ENCODE peak calls at places on chromosomes 6 and 20, in four cellular contexts. One of them, this sample, is unnamed.

GRCh38 chr6:56756219-56756789 is 113.6 kb upstream of the DST start:
- DNase-seq in GM12878: no peak
- DNase-seq in HepG2: no peak
- DNase-seq in K562: no peak
- DNase-seq in this sample: no peak

GRCh38 chr6:44104661-44105060 is 22.6 kb downstream of the MRPL14 start:
- DNase-seq in GM12878: no peak
- DNase-seq in HepG2: no peak
- DNase-seq in K562: no peak
- DNase-seq in this sample: no peak

GRCh38 chr20:53946106-53946505 is 124.3 kb downstream of the BCAS1 start:
- DNase-seq in GM12878: no peak
- DNase-seq in HepG2: no peak
- DNase-seq in K562: no peak
- DNase-seq in this sample: no peak

GRCh38 chr6:137661601-137662000 is 167.4 kb upstream of the OLIG3 start:
- DNase-seq in GM12878: no peak
- DNase-seq in HepG2: peak; percentile 48
- DNase-seq in K562: peak; percentile 35
- DNase-seq in this sample: no peak

GRCh38 chr6:48111575-48111974 is 578 bp upstream of the PTCHD4 start:
- DNase-seq in GM12878: no peak
- DNase-seq in HepG2: no peak
- DNase-seq in K562: no peak
- DNase-seq in this sample: no peak

GRCh38 chr6:79089552-79090404 is 11.7 kb upstream of the PHIP start:
- DNase-seq in GM12878: no peak
- DNase-seq in HepG2: no peak
- DNase-seq in K562: no peak
- DNase-seq in this sample: no peak

GRCh38 chr6:125273965-125274364 is 27.8 kb downstream of the HDDC2 start:
- DNase-seq in GM12878: no peak
- DNase-seq in HepG2: no peak
- DNase-seq in K562: no peak
- DNase-seq in this sample: no peak

GRCh38 chr6:123598011-123598410 is 38.7 kb downstream of the TRDN start:
- DNase-seq in GM12878: no peak
- DNase-seq in HepG2: no peak
- DNase-seq in K562: no peak
- DNase-seq in this sample: no peak

GRCh38 chr6:68771426-68771825 is 136.3 kb downstream of the ADGRB3 start:
- DNase-seq in GM12878: no peak
- DNase-seq in HepG2: no peak
- DNase-seq in K562: no peak
- DNase-seq in this sample: no peak

GRCh38 chr6:42400886-42401604 is 50.7 kb downstream of the TRERF1 start:
- DNase-seq in GM12878: no peak
- DNase-seq in HepG2: no peak
- DNase-seq in K562: no peak
- DNase-seq in this sample: no peak

GRCh38 chr6:48194596-48195295 is 83.7 kb upstream of the PTCHD4 start:
- DNase-seq in GM12878: no peak
- DNase-seq in HepG2: no peak
- DNase-seq in K562: no peak
- DNase-seq in this sample: no peak

GRCh38 chr20:24160563-24161355 is 172.2 kb upstream of the GGTLC1 start:
- DNase-seq in GM12878: no peak
- DNase-seq in HepG2: peak; percentile 39
- DNase-seq in K562: peak; percentile 20
- DNase-seq in this sample: peak; percentile 30

GRCh38 chr20:49479785-49480184 is 2.7 kb downstream of the KCNB1 start:
- DNase-seq in GM12878: no peak
- DNase-seq in HepG2: peak; percentile 76
- DNase-seq in K562: no peak
- DNase-seq in this sample: no peak

GRCh38 chr6:112881828-112882227 is 534.7 kb downstream of the RFPL4B start:
- DNase-seq in GM12878: no peak
- DNase-seq in HepG2: no peak
- DNase-seq in K562: no peak
- DNase-seq in this sample: no peak

GRCh38 chr6:128519931-128520435 is 416 bp downstream of the PTPRK start:
- DNase-seq in GM12878: no peak
- DNase-seq in HepG2: no peak
- DNase-seq in K562: no peak
- DNase-seq in this sample: peak; percentile 49

GRCh38 chr6:72218125-72218524 is 331.8 kb downstream of the RIMS1 start:
- DNase-seq in GM12878: no peak
- DNase-seq in HepG2: peak; percentile 17
- DNase-seq in K562: peak; percentile 14
- DNase-seq in this sample: peak; percentile 66

GRCh38 chr20:51542033-51542893 is at the start of gene NFATC2:
- DNase-seq in GM12878: no peak
- DNase-seq in HepG2: peak; percentile 65
- DNase-seq in K562: peak; percentile 96
- DNase-seq in this sample: peak; percentile 15

GRCh38 chr6:166904101-166904746 is 52.1 kb downstream of the RNASET2 start:
- DNase-seq in GM12878: no peak
- DNase-seq in HepG2: no peak
- DNase-seq in K562: no peak
- DNase-seq in this sample: peak; percentile 8

GRCh38 chr6:137717074-137718073 is 149.7 kb upstream of the TNFAIP3 start:
- DNase-seq in GM12878: no peak
- DNase-seq in HepG2: no peak
- DNase-seq in K562: no peak
- DNase-seq in this sample: no peak

GRCh38 chr6:1878330-1878729 is 268.6 kb downstream of the FOXC1 start:
- DNase-seq in GM12878: no peak
- DNase-seq in HepG2: no peak
- DNase-seq in K562: no peak
- DNase-seq in this sample: no peak

GRCh38 chr20:60976913-60977312 is 275.1 kb upstream of the CDH4 start:
- DNase-seq in GM12878: no peak
- DNase-seq in HepG2: no peak
- DNase-seq in K562: no peak
- DNase-seq in this sample: peak; percentile 14

GRCh38 chr20:56752274-56752673 is 123.2 kb downstream of the TFAP2C start:
- DNase-seq in GM12878: no peak
- DNase-seq in HepG2: no peak
- DNase-seq in K562: no peak
- DNase-seq in this sample: no peak

GRCh38 chr6:34391023-34391485 is 1.4 kb downstream of the NUDT3 start:
- DNase-seq in GM12878: no peak
- DNase-seq in HepG2: peak; percentile 85
- DNase-seq in K562: peak; percentile 36
- DNase-seq in this sample: peak; percentile 32

GRCh38 chr6:122394016-122394415 is 5.4 kb upstream of the HSF2 start:
- DNase-seq in GM12878: no peak
- DNase-seq in HepG2: no peak
- DNase-seq in K562: no peak
- DNase-seq in this sample: no peak

GRCh38 chr20:46132705-46133120 is 14.6 kb downstream of the CD40 start:
- DNase-seq in GM12878: no peak
- DNase-seq in HepG2: peak; percentile 53
- DNase-seq in K562: peak; percentile 83
- DNase-seq in this sample: peak; percentile 85

GRCh38 chr6:38281131-38281530 is 358.6 kb downstream of the BTBD9 start:
- DNase-seq in GM12878: no peak
- DNase-seq in HepG2: no peak
- DNase-seq in K562: no peak
- DNase-seq in this sample: no peak

GRCh38 chr6:16437095-16437494 is 198.7 kb downstream of the GMPR start:
- DNase-seq in GM12878: no peak
- DNase-seq in HepG2: no peak
- DNase-seq in K562: no peak
- DNase-seq in this sample: no peak

GRCh38 chr20:62489186-62489939 is 13.6 kb upstream of the GATA5 start:
- DNase-seq in GM12878: no peak
- DNase-seq in HepG2: no peak
- DNase-seq in K562: peak; percentile 63
- DNase-seq in this sample: no peak

GRCh38 chr6:145648149-145648548 is 87.2 kb downstream of the EPM2A start:
- DNase-seq in GM12878: no peak
- DNase-seq in HepG2: no peak
- DNase-seq in K562: no peak
- DNase-seq in this sample: no peak
- TF ChIP-seq SP1 in GM12878: no peak
- TF ChIP-seq SP1 in HepG2: no peak
- TF ChIP-seq SP1 in K562: no peak
- TF ChIP-seq SP1 in this sample: no peak

DNA sequence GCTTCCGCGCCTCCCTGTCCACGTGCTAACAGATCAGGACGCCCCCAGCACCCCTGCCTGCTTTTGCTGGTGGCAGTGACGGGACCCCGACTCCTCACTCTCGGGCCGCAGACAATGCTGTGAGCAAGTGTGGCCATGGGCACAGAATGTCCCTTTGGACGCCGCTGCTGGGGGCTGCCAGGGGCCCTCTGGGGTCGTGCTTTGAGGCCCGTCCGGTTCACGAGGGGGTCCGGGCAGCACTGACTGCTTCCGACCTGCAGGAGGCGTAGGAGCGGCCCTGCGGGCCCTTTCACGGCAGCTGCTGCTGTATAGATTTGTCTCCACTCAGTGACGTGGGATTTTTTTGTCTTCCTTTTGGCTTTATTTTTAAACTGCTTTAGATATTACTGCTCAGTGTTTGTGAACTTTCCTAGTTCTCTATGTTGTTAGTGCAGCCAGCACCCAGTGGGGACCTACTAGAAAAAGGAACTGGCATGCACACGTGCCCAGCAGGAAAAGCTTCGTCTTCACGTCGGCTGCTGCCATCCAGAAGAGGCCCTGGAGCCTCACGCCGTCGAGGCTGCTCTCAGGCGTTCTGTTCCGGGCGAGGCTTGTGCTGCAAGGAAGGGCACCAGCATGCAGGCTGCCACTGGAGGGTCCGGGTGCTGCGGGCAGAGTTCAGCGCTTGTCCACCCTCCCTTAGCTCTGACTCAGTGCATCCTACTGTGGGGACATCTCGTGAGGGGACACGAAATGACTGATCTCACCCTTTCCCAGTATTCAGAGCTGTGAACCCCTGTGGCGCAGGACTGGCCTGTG is 21.7 kb downstream of the UCKL1 start:
- DNase-seq in GM12878: no peak
- DNase-seq in HepG2: no peak
- DNase-seq in K562: no peak
- DNase-seq in this sample: peak; percentile 56
- TF ChIP-seq BHLHE40 in GM12878: no peak
- TF ChIP-seq BHLHE40 in HepG2: no peak
- TF ChIP-seq BHLHE40 in K562: no peak
- TF ChIP-seq BHLHE40 in this sample: no peak

GRCh38 chr6:54491431-54491830 is 183.2 kb downstream of the TINAG start:
- DNase-seq in GM12878: no peak
- DNase-seq in HepG2: no peak
- DNase-seq in K562: no peak
- DNase-seq in this sample: no peak

GRCh38 chr6:54493138-54493537 is 184.9 kb downstream of the TINAG start:
- DNase-seq in GM12878: no peak
- DNase-seq in HepG2: no peak
- DNase-seq in K562: no peak
- DNase-seq in this sample: no peak
- TF ChIP-seq FOXK2 in GM12878: no peak
- TF ChIP-seq FOXK2 in HepG2: no peak
- TF ChIP-seq FOXK2 in K562: no peak
- TF ChIP-seq FOXK2 in this sample: no peak

DNA sequence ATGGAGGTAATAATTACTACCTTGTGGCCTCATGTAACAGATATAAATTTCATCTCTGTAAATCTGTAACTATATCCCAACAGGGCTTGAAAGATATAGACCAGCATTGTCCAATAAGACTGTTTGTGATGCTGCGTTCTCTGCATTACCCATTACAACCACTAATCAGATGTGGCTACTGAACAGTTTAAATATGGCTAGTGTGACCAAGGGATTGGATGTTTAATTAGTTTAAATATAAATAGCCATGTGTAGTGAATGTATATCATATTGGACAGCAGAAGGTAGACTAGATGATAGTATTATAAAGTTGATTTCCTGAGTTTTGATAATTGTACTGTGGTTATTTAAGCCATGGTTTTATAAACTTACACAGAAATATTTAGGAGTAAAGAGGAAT is 27.8 kb upstream of the JAG1 start:
- DNase-seq in GM12878: no peak
- DNase-seq in HepG2: no peak
- DNase-seq in K562: no peak
- DNase-seq in this sample: no peak
- TF ChIP-seq SP1 in GM12878: no peak
- TF ChIP-seq SP1 in HepG2: no peak
- TF ChIP-seq SP1 in K562: no peak
- TF ChIP-seq SP1 in this sample: no peak

DNA sequence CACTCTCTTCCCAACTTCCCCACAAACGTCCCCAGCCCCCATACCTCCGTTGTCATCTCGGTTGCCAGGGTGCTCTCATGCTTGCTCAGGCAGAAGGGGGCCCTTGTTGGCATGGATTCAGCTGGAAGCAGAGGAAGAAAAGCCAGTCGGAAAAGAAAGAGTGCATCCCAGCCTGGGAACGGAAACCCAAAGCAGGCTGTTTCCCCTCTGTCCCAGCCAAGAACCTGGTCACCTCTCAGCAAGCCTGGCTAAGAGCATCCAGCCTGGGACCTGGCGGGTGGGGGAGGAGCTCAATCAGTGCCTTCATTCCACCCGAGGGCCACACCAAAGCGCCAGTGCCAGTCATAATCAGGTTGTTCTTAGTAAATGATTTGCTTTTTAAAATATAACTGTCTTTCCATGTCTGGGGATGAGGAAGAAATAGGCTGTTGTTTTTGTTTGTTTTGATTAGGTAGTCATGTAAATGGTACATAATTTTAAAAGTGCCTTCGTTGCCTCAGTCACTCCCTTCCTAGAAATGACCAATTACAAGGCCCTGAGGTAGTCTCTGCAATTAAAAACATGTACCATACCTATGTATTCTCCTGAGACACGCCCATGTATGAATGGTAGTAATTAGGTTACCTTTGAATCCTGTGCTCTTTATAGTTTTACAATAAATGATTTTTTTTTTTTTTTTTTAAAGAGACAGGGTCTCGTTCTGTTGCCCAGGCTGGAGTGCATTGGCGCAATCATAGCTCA is 21.1 kb downstream of the CHMP4B start:
- DNase-seq in GM12878: no peak
- DNase-seq in HepG2: no peak
- DNase-seq in K562: no peak
- DNase-seq in this sample: no peak
- TF ChIP-seq BHLHE40 in GM12878: no peak
- TF ChIP-seq BHLHE40 in HepG2: no peak
- TF ChIP-seq BHLHE40 in K562: no peak
- TF ChIP-seq BHLHE40 in this sample: no peak